ENCODE peak calls at places on chromosomes 13 and 19, in ten cellular contexts. One of them, this sample, is unnamed.

GRCh38 chr19:17751103-17751911 is at the start of gene FCHO1:
- DNase-seq in mesothelial cell of epicardium: no peak
- DNase-seq in PC-3: no peak
- DNase-seq in endothelial cell: no peak
- DNase-seq in Calu3: no peak
- DNase-seq in tibial artery: peak
- DNase-seq in Peyer's patch: peak
- DNase-seq in choroid plexus epithelial cell: no peak
- DNase-seq in neural crest cell: no peak
- DNase-seq in breast epithelium: no peak
- DNase-seq in this sample: peak

GRCh38 chr13:21670883-21671792 is at the start of gene FGF9:
- DNase-seq in mesothelial cell of epicardium: peak
- DNase-seq in neural crest cell: peak
- DNase-seq in Peyer's patch: peak
- DNase-seq in breast epithelium: peak
- DNase-seq in choroid plexus epithelial cell: peak
- DNase-seq in endothelial cell: peak
- DNase-seq in Calu3: peak
- DNase-seq in tibial artery: peak
- DNase-seq in PC-3: peak
- DNase-seq in this sample: peak

GRCh38 chr13:34555988-34556387 is 386.1 kb upstream of the NBEA start:
- DNase-seq in breast epithelium: no peak
- DNase-seq in mesothelial cell of epicardium: no peak
- DNase-seq in neural crest cell: no peak
- DNase-seq in choroid plexus epithelial cell: no peak
- DNase-seq in PC-3: no peak
- DNase-seq in tibial artery: no peak
- DNase-seq in Peyer's patch: no peak
- DNase-seq in Calu3: no peak
- DNase-seq in endothelial cell: no peak
- DNase-seq in this sample: no peak

GRCh38 chr13:45516757-45517156 is 52.0 kb downstream of the COG3 start:
- DNase-seq in PC-3: no peak
- DNase-seq in endothelial cell: no peak
- DNase-seq in Calu3: no peak
- DNase-seq in choroid plexus epithelial cell: no peak
- DNase-seq in mesothelial cell of epicardium: no peak
- DNase-seq in breast epithelium: no peak
- DNase-seq in Peyer's patch: no peak
- DNase-seq in tibial artery: no peak
- DNase-seq in neural crest cell: no peak
- DNase-seq in this sample: no peak

GRCh38 chr19:11457115-11457514 is 21.7 kb downstream of the PRKCSH start:
- DNase-seq in endothelial cell: no peak
- DNase-seq in mesothelial cell of epicardium: no peak
- DNase-seq in PC-3: no peak
- DNase-seq in Calu3: peak
- DNase-seq in choroid plexus epithelial cell: peak
- DNase-seq in tibial artery: no peak
- DNase-seq in breast epithelium: no peak
- DNase-seq in neural crest cell: no peak
- DNase-seq in Peyer's patch: no peak
- DNase-seq in this sample: no peak

GRCh38 chr13:110333837-110334236 is 26.8 kb downstream of the COL4A2 start:
- DNase-seq in neural crest cell: no peak
- DNase-seq in tibial artery: no peak
- DNase-seq in breast epithelium: no peak
- DNase-seq in mesothelial cell of epicardium: no peak
- DNase-seq in PC-3: no peak
- DNase-seq in endothelial cell: no peak
- DNase-seq in Calu3: no peak
- DNase-seq in choroid plexus epithelial cell: no peak
- DNase-seq in Peyer's patch: no peak
- DNase-seq in this sample: no peak

GRCh38 chr19:1400281-1401137 is 833 bp downstream of the GAMT start:
- DNase-seq in endothelial cell: no peak
- DNase-seq in neural crest cell: no peak
- DNase-seq in mesothelial cell of epicardium: no peak
- DNase-seq in breast epithelium: no peak
- DNase-seq in choroid plexus epithelial cell: no peak
- DNase-seq in Calu3: no peak
- DNase-seq in tibial artery: no peak
- DNase-seq in Peyer's patch: no peak
- DNase-seq in PC-3: no peak
- DNase-seq in this sample: no peak

GRCh38 chr19:18456974-18457373 is 19.0 kb upstream of the ISYNA1 start:
- DNase-seq in mesothelial cell of epicardium: no peak
- DNase-seq in Calu3: no peak
- DNase-seq in endothelial cell: no peak
- DNase-seq in Peyer's patch: no peak
- DNase-seq in choroid plexus epithelial cell: no peak
- DNase-seq in PC-3: no peak
- DNase-seq in breast epithelium: no peak
- DNase-seq in neural crest cell: no peak
- DNase-seq in tibial artery: peak
- DNase-seq in this sample: no peak

DNA sequence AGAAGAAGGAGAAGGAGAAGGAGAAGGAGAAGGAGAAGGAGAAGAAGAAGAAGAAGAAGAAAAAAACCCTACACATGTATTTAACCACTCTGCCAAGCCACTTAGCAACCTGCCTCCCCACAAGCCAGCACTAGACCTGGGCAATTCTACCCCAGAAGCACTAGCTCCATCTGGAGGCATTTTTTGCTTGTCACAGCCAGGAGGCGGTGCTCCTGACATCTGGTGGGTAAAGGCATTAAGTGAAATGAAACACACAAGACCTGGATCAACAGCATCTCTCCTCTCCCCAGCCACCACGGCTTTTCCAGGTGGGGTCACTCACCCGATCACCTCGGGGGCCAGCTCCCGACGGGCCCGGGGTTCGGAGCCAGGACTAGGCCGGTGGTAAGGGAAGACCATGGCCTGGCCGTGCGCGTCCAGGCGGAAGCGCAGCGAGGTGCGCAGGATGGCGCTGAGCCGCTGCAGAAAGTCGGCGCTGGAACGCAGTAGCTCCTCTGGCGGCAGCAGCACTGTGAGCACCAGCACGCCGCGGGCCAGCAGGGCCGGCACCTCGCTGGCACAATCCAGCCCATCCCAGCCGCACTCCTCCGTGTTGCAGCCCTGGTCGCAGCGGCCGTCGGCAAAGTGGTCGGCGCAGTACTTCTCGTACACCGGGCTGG is 26.9 kb downstream of the NOTCH3 start:
- DNase-seq in choroid plexus epithelial cell: peak
- DNase-seq in breast epithelium: no peak
- DNase-seq in Calu3: no peak
- DNase-seq in neural crest cell: no peak
- DNase-seq in Peyer's patch: no peak
- DNase-seq in PC-3: peak
- DNase-seq in mesothelial cell of epicardium: no peak
- DNase-seq in tibial artery: no peak
- DNase-seq in endothelial cell: no peak
- DNase-seq in this sample: no peak
- TF ChIP-seq CTCF in choroid plexus epithelial cell: peak
- TF ChIP-seq CTCF in breast epithelium: no peak
- TF ChIP-seq CTCF in Calu3: no peak
- TF ChIP-seq CTCF in neural crest cell: no peak
- TF ChIP-seq CTCF in Peyer's patch: no peak
- TF ChIP-seq CTCF in PC-3: peak
- TF ChIP-seq CTCF in mesothelial cell of epicardium: no peak
- TF ChIP-seq CTCF in tibial artery: no peak
- TF ChIP-seq CTCF in endothelial cell: no peak
- TF ChIP-seq CTCF in this sample: no peak

GRCh38 chr13:27954406-27954851 is 14.7 kb downstream of the CDX2 start:
- DNase-seq in breast epithelium: no peak
- DNase-seq in tibial artery: no peak
- DNase-seq in PC-3: peak
- DNase-seq in endothelial cell: no peak
- DNase-seq in choroid plexus epithelial cell: no peak
- DNase-seq in neural crest cell: no peak
- DNase-seq in Peyer's patch: no peak
- DNase-seq in Calu3: peak
- DNase-seq in mesothelial cell of epicardium: no peak
- DNase-seq in this sample: no peak

GRCh38 chr13:27952931-27953670 is 16.0 kb downstream of the CDX2 start:
- DNase-seq in Peyer's patch: no peak
- DNase-seq in PC-3: no peak
- DNase-seq in breast epithelium: no peak
- DNase-seq in mesothelial cell of epicardium: no peak
- DNase-seq in neural crest cell: no peak
- DNase-seq in endothelial cell: no peak
- DNase-seq in tibial artery: no peak
- DNase-seq in Calu3: peak
- DNase-seq in choroid plexus epithelial cell: no peak
- DNase-seq in this sample: no peak

GRCh38 chr13:27956576-27957300 is 12.4 kb downstream of the CDX2 start:
- DNase-seq in Calu3: no peak
- DNase-seq in Peyer's patch: no peak
- DNase-seq in tibial artery: no peak
- DNase-seq in endothelial cell: no peak
- DNase-seq in mesothelial cell of epicardium: no peak
- DNase-seq in choroid plexus epithelial cell: no peak
- DNase-seq in neural crest cell: no peak
- DNase-seq in PC-3: peak
- DNase-seq in breast epithelium: no peak
- DNase-seq in this sample: no peak

GRCh38 chr13:27955192-27955591 is 13.9 kb downstream of the CDX2 start:
- DNase-seq in PC-3: no peak
- DNase-seq in tibial artery: no peak
- DNase-seq in choroid plexus epithelial cell: no peak
- DNase-seq in Calu3: no peak
- DNase-seq in breast epithelium: no peak
- DNase-seq in Peyer's patch: no peak
- DNase-seq in neural crest cell: no peak
- DNase-seq in mesothelial cell of epicardium: no peak
- DNase-seq in endothelial cell: no peak
- DNase-seq in this sample: no peak

GRCh38 chr13:27953671-27954405 is 15.3 kb downstream of the CDX2 start:
- DNase-seq in PC-3: peak
- DNase-seq in tibial artery: peak
- DNase-seq in mesothelial cell of epicardium: peak
- DNase-seq in Calu3: peak
- DNase-seq in Peyer's patch: peak
- DNase-seq in choroid plexus epithelial cell: peak
- DNase-seq in neural crest cell: peak
- DNase-seq in endothelial cell: peak
- DNase-seq in breast epithelium: peak
- DNase-seq in this sample: peak
- TF ChIP-seq CTCF in PC-3: peak
- TF ChIP-seq CTCF in tibial artery: peak
- TF ChIP-seq CTCF in mesothelial cell of epicardium: peak
- TF ChIP-seq CTCF in Calu3: peak
- TF ChIP-seq CTCF in Peyer's patch: peak
- TF ChIP-seq CTCF in choroid plexus epithelial cell: peak
- TF ChIP-seq CTCF in neural crest cell: peak
- TF ChIP-seq CTCF in endothelial cell: peak
- TF ChIP-seq CTCF in breast epithelium: peak
- TF ChIP-seq CTCF in this sample: peak

GRCh38 chr19:57280165-57280912 is at the start of gene ZNF460:
- DNase-seq in PC-3: peak
- DNase-seq in mesothelial cell of epicardium: peak
- DNase-seq in endothelial cell: peak
- DNase-seq in Peyer's patch: peak
- DNase-seq in Calu3: peak
- DNase-seq in neural crest cell: peak
- DNase-seq in breast epithelium: peak
- DNase-seq in choroid plexus epithelial cell: peak
- DNase-seq in tibial artery: peak
- DNase-seq in this sample: peak

GRCh38 chr19:57280913-57281425 is 684 bp downstream of the ZNF460 start:
- DNase-seq in neural crest cell: no peak
- DNase-seq in mesothelial cell of epicardium: no peak
- DNase-seq in PC-3: peak
- DNase-seq in Calu3: peak
- DNase-seq in Peyer's patch: peak
- DNase-seq in choroid plexus epithelial cell: peak
- DNase-seq in endothelial cell: peak
- DNase-seq in tibial artery: no peak
- DNase-seq in breast epithelium: no peak
- DNase-seq in this sample: peak

GRCh38 chr19:57282011-57282636 is 1.8 kb downstream of the ZNF460 start:
- DNase-seq in Peyer's patch: no peak
- DNase-seq in endothelial cell: no peak
- DNase-seq in neural crest cell: no peak
- DNase-seq in tibial artery: no peak
- DNase-seq in PC-3: peak
- DNase-seq in mesothelial cell of epicardium: no peak
- DNase-seq in Calu3: no peak
- DNase-seq in choroid plexus epithelial cell: no peak
- DNase-seq in breast epithelium: no peak
- DNase-seq in this sample: no peak

GRCh38 chr19:57276430-57276829 is 3.9 kb upstream of the ZNF460 start:
- DNase-seq in endothelial cell: no peak
- DNase-seq in PC-3: no peak
- DNase-seq in choroid plexus epithelial cell: no peak
- DNase-seq in Calu3: no peak
- DNase-seq in breast epithelium: no peak
- DNase-seq in tibial artery: no peak
- DNase-seq in Peyer's patch: no peak
- DNase-seq in mesothelial cell of epicardium: no peak
- DNase-seq in neural crest cell: no peak
- DNase-seq in this sample: no peak

DNA sequence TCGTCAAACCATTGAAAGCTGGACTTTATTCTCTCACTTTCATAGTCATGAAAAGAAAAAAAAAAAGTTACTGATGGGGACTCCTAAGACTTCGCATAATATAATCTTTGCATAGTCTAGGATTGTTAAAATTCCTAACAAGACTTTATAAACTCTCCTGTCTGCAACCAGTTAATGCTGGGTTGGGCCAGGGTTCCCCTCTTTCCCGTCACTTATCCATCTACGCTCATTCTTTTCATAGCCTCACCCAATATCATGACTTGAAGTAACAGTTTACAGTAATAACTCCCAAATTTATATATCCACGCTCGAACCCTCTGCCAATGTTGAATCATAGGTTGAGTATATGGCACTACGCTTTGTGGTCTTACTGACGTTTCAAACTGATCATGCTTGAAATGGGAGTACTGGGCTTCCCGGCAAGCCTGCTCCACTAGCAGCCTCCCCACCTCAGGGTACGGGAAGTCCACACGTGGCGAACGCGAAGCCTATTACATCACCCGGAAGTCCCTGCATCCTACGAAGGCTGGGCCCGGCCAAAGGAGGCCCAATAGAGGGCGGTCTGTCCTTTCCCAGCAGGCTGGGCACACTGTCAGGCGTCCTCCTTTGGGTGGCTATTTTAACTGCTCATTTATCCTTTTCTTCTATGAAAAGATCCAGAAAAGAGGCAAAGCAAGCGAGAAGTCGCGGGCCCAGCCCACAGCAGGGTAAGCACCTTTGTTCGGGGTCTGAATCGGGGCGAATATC is 694 bp upstream of the ZNF460 start:
- DNase-seq in tibial artery: peak
- DNase-seq in Calu3: peak
- DNase-seq in endothelial cell: peak
- DNase-seq in PC-3: peak
- DNase-seq in neural crest cell: peak
- DNase-seq in breast epithelium: peak
- DNase-seq in mesothelial cell of epicardium: peak
- DNase-seq in choroid plexus epithelial cell: peak
- DNase-seq in Peyer's patch: peak
- DNase-seq in this sample: peak
- TF ChIP-seq CTCF in tibial artery: peak
- TF ChIP-seq CTCF in Calu3: no peak
- TF ChIP-seq CTCF in endothelial cell: no peak
- TF ChIP-seq CTCF in PC-3: peak
- TF ChIP-seq CTCF in neural crest cell: no peak
- TF ChIP-seq CTCF in breast epithelium: no peak
- TF ChIP-seq CTCF in mesothelial cell of epicardium: no peak
- TF ChIP-seq CTCF in choroid plexus epithelial cell: peak
- TF ChIP-seq CTCF in Peyer's patch: no peak
- TF ChIP-seq CTCF in this sample: no peak

GRCh38 chr13:51370811-51371210 is 31.3 kb downstream of the SERPINE3 start:
- DNase-seq in Calu3: no peak
- DNase-seq in neural crest cell: no peak
- DNase-seq in breast epithelium: no peak
- DNase-seq in mesothelial cell of epicardium: no peak
- DNase-seq in tibial artery: no peak
- DNase-seq in choroid plexus epithelial cell: no peak
- DNase-seq in PC-3: no peak
- DNase-seq in Peyer's patch: no peak
- DNase-seq in endothelial cell: no peak
- DNase-seq in this sample: no peak

GRCh38 chr13:51370116-51370515 is 30.6 kb downstream of the SERPINE3 start:
- DNase-seq in tibial artery: no peak
- DNase-seq in breast epithelium: no peak
- DNase-seq in Peyer's patch: no peak
- DNase-seq in PC-3: no peak
- DNase-seq in mesothelial cell of epicardium: no peak
- DNase-seq in Calu3: no peak
- DNase-seq in endothelial cell: no peak
- DNase-seq in choroid plexus epithelial cell: peak
- DNase-seq in neural crest cell: no peak
- DNase-seq in this sample: no peak

GRCh38 chr13:51373451-51373850 is 34.0 kb downstream of the SERPINE3 start:
- DNase-seq in Peyer's patch: no peak
- DNase-seq in mesothelial cell of epicardium: no peak
- DNase-seq in neural crest cell: no peak
- DNase-seq in Calu3: no peak
- DNase-seq in breast epithelium: no peak
- DNase-seq in PC-3: no peak
- DNase-seq in choroid plexus epithelial cell: no peak
- DNase-seq in tibial artery: no peak
- DNase-seq in endothelial cell: no peak
- DNase-seq in this sample: no peak

GRCh38 chr13:51371768-51372399 is 32.4 kb downstream of the SERPINE3 start:
- DNase-seq in PC-3: no peak
- DNase-seq in mesothelial cell of epicardium: no peak
- DNase-seq in Peyer's patch: no peak
- DNase-seq in neural crest cell: no peak
- DNase-seq in Calu3: no peak
- DNase-seq in breast epithelium: no peak
- DNase-seq in endothelial cell: no peak
- DNase-seq in tibial artery: no peak
- DNase-seq in choroid plexus epithelial cell: no peak
- DNase-seq in this sample: no peak
- TF ChIP-seq CTCF in PC-3: no peak
- TF ChIP-seq CTCF in mesothelial cell of epicardium: no peak
- TF ChIP-seq CTCF in Peyer's patch: no peak
- TF ChIP-seq CTCF in neural crest cell: no peak
- TF ChIP-seq CTCF in Calu3: no peak
- TF ChIP-seq CTCF in breast epithelium: no peak
- TF ChIP-seq CTCF in endothelial cell: no peak
- TF ChIP-seq CTCF in tibial artery: no peak
- TF ChIP-seq CTCF in choroid plexus epithelial cell: no peak
- TF ChIP-seq CTCF in this sample: no peak